ENCODE peak calls at places on chromosome X, in seven cellular contexts. U is GM23248, I is PC-3, M is SK-N-SH, A is hepatocyte, L is neural progenitor cell, Z is MM.1S. R is an unnamed sample.

GRCh38 chrX:44223150-44223549 is 120.3 kb downstream of the EFHC2 start:
- DNase-seq in Z (no peak), U (peak; percentile 51), A (no peak), L (no peak), M (no peak), I (peak; percentile 91), R (no peak)

GRCh38 chrX:1444896-1445480 is 7.7 kb downstream of the ASMTL start:
- DNase-seq in Z (no peak), M (no peak), A (no peak), L (no peak), I (no peak), U (no peak), R (no peak)

GRCh38 chrX:9315086-9315485 is 149.8 kb upstream of the TBL1X start:
- DNase-seq in Z (no peak), I (no peak), M (no peak), A (no peak), U (no peak), L (no peak), R (no peak)

GRCh38 chrX:20374450-20374849 is 107.7 kb upstream of the RPS6KA3 start:
- DNase-seq in U (no peak), Z (no peak), I (no peak), L (no peak), M (no peak), A (no peak), R (no peak)

GRCh38 chrX:5528057-5528456 is 700.6 kb downstream of the NLGN4X start:
- DNase-seq in I (no peak), L (no peak), A (no peak), Z (no peak), U (no peak), M (no peak), R (no peak)

GRCh38 chrX:20487227-20487626 is 220.5 kb upstream of the RPS6KA3 start:
- DNase-seq in Z (no peak), U (peak; percentile 41), M (no peak), A (no peak), L (no peak), I (peak; percentile 73), R (no peak)

GRCh38 chrX:32673193-32673592 is 538.2 kb downstream of the DMD start:
- DNase-seq in A (peak; percentile 33), Z (no peak), M (no peak), L (peak; percentile 20), I (peak; percentile 2), U (no peak), R (peak; percentile 30)

GRCh38 chrX:29308726-29309125 is 721.5 kb downstream of the IL1RAPL1 start:
- DNase-seq in L (no peak), M (no peak), U (no peak), A (no peak), Z (no peak), I (no peak), R (no peak)

GRCh38 chrX:101485212-101486064 is at the start of gene ARMCX4:
- DNase-seq in L (peak; percentile 82), U (peak; percentile 76), Z (no peak), A (peak; percentile 79), I (no peak), M (peak; percentile 87), R (no peak)

GRCh38 chrX:69156638-69157037 is 8.6 kb downstream of the PJA1 start:
- DNase-seq in Z (no peak), U (no peak), A (no peak), I (no peak), M (peak; percentile 1), L (no peak), R (no peak)

GRCh38 chrX:74449937-74450330 is 28.6 kb downstream of the SLC16A2 start:
- DNase-seq in A (no peak), M (no peak), U (peak; percentile 81), I (peak; percentile 87), Z (no peak), L (no peak), R (no peak)

GRCh38 chrX:149871433-149871832 is 9.6 kb upstream of the MAGEA8 start:
- DNase-seq in M (no peak), U (no peak), L (no peak), I (no peak), Z (no peak), A (no peak), R (no peak)

GRCh38 chrX:11702965-11703631 is 37.4 kb upstream of the ARHGAP6 start:
- DNase-seq in L (no peak), U (no peak), I (no peak), M (no peak), A (no peak), Z (no peak), R (no peak)

GRCh38 chrX:154047266-154047665 is 27.6 kb upstream of the IRAK1 start:
- DNase-seq in L (no peak), I (no peak), M (no peak), A (no peak), Z (no peak), U (no peak), R (no peak)

GRCh38 chrX:154044045-154044444 is 24.3 kb upstream of the IRAK1 start:
- DNase-seq in M (no peak), A (no peak), Z (no peak), L (no peak), I (no peak), U (no peak), R (no peak)

GRCh38 chrX:154048398-154048797 is 28.7 kb upstream of the IRAK1 start:
- DNase-seq in I (no peak), U (no peak), L (no peak), M (no peak), Z (no peak), A (no peak), R (no peak)

GRCh38 chrX:154049209-154050112 is 29.8 kb upstream of the IRAK1 start:
- DNase-seq in A (no peak), L (no peak), Z (no peak), M (no peak), I (no peak), U (no peak), R (no peak)

DNA sequence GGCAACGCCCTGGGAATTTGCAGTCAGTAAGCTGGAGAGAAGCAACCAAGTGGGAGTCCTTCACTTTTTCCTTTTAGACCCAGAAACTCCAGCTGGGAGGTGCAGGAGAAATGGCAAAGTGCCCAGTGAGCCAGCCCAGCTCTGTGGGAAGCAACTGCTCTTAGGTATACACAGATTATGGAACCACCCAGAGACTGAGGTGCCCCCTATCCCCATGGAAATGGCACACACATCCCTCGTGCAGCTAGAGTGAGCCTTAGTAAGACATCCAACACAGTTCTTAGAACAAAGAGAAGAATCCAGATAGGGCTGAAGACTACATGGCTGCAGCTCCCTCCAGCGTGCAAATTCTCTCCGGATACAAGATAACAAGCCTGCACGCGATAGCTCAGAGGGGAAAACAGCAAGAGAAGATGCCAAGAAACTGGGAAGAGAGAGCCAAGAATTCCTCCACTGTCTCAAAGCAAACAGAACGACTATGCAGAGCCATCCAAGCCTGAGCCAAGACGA is 26.6 kb upstream of the IRAK1 start:
- DNase-seq in Z (no peak), L (peak; percentile 9), I (no peak), A (peak; percentile 67), M (no peak), U (peak; percentile 83), R (no peak)
- H3K4me2 ChIP-seq in Z (no peak overlapping the region), L (peak overlapping the region; percentile 55), I (no peak overlapping the region), A (peak overlapping the region; percentile 22), M (peak overlapping the region; percentile 51), U (peak overlapping the region; percentile 71), R (no peak overlapping the region)

GRCh38 chrX:136687457-136687856 is 39.5 kb downstream of the CD40LG start:
- DNase-seq in U (no peak), A (no peak), Z (no peak), I (no peak), M (no peak), L (no peak), R (no peak)

GRCh38 chrX:136691028-136691809 is 43.3 kb downstream of the CD40LG start:
- DNase-seq in L (no peak), M (no peak), A (no peak), I (peak; percentile 76), U (no peak), Z (peak; percentile 51), R (no peak)

GRCh38 chrX:136694491-136695087 is 46.6 kb downstream of the CD40LG start:
- DNase-seq in U (peak; percentile 62), A (peak; percentile 51), L (peak; percentile 49), I (peak; percentile 64), M (peak; percentile 62), Z (peak; percentile 79), R (peak; percentile 58)

GRCh38 chrX:136689441-136689840 is 41.5 kb downstream of the CD40LG start:
- DNase-seq in Z (peak; percentile 90), L (peak; percentile 65), I (no peak), U (no peak), M (no peak), A (no peak), R (no peak)

GRCh38 chrX:136692271-136692670 is 44.3 kb downstream of the CD40LG start:
- DNase-seq in A (no peak), M (no peak), U (peak; percentile 23), I (peak; percentile 64), Z (no peak), L (no peak), R (no peak)
- H3K4me1 ChIP-seq in A (no peaks in the 10 kb centered on the region), M (no peaks in the 10 kb centered on the region), U (peaks cover 6% of the 10 kb centered on the region), I (peaks cover 22% of the 10 kb centered on the region), Z (peaks cover 47% of the 10 kb centered on the region), L (peaks cover 31% of the 10 kb centered on the region), R (peaks cover 18% of the 10 kb centered on the region)

DNA sequence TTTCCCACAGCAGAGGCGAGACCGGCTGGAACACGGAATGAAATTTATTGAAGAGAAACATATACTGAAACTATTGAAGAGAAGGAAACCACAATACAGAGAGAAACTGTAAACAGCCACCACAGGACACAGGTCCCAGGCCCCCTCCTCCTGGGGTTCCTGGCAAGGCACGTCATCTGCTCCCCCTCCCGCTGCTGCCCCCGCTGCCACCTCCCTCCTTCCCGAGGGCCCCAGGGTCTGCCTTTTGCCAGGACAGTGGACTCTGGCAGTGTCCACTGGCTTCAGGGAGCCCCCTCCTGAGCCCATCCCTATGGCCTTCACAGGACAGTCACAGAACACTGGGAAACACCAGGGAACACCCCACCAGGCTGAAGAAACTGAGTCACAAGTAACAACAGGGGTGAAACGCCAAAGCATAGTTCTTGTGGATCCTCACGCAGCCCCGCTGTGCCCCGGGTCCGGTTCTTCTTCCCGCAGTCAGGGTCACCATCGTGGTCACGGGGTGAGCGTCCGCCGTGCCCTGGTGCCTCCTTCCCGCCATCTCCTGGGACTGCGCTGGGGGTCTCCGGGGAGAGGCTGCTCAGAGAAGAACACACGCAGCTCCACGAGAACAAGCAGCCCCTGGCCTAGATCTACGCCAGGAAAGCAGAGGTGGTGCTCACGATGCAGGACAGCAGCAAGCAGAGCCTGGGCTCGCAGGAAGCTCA is 5.4 kb downstream of the PNMA6E start:
- DNase-seq in A (no peak), U (no peak), M (no peak), I (no peak), Z (peak; percentile 31), L (no peak), R (no peak)
- TF ChIP-seq EZH2phosphoT487 in A (no peak), U (no peak), M (no peak), I (no peak), Z (no peak), L (no peak), R (no peak)

DNA sequence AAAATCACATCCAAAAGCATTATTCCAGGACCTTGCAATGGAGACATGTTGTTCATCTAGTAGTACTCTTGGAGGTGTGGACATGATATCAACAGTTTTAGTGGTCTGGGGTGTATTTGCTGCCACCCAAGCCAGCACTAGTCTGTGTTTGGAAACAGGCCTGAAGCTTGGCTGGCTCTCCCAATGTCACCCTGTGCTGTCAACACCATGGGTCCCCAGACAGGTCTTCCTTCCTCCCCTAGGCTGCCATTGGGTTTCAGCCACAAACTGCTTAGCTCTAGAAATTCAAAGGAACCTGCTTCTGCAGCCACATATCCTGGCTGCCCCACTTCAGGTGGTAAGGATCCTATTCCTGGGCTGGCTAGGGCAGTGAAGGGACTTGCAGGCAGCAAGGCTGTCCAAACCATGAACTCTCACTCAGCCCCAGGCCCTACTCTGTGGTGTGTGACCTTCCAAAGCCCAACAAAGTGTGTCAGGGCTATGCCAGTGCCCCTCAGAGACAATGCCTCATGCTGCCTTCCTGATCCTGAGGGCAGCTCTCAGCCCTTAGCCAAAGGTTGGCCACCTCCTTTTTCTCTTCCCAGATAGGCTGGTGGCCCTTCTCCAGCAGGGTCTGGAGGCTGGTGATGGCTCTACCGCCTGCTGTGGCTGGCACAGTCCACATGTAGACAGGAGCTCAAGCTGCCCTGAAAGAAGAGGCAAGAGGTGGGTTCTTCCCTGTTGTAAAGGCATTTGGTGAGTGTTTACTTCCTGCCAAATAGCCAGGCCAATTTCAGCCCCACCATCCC is 18.3 kb downstream of the AMER1 start:
- DNase-seq in M (no peak), I (no peak), Z (no peak), U (no peak), L (no peak), A (no peak), R (no peak)
- H3K4me2 ChIP-seq in M (no peak overlapping the region), I (no peak overlapping the region), Z (no peak overlapping the region), U (no peak overlapping the region), L (no peak overlapping the region), A (no peak overlapping the region), R (no peak overlapping the region)